ENCODE peak calls at places on chromosomes 3 and 15, in four cellular contexts. G is naive thymus-derived CD4-positive, alpha-beta T cell; D is keratinocyte; W is spleen. K is an unnamed sample.

GRCh38 chr3:59247402-59247841 is 197.6 kb upstream of the CFAP20DC start:
- DNase-seq in G (no peak), D (no peak), W (no peak), K (no peak)

GRCh38 chr3:189404036-189404435 is 227.2 kb upstream of the TP63 start:
- DNase-seq in G (no peak), D (no peak), W (no peak), K (no peak)

GRCh38 chr3:62982795-62983455 is 107.7 kb upstream of the CADPS start:
- DNase-seq in G (no peak), D (no peak), W (no peak), K (no peak)

GRCh38 chr3:46092704-46093085 is 65.4 kb upstream of the XCR1 start:
- DNase-seq in G (no peak), D (no peak), W (no peak), K (no peak)

GRCh38 chr3:63863150-63864007 is at the start of the genes ATXN7 and THOC7:
- DNase-seq in G (peak; percentile 69), D (no peak), W (peak; percentile 95), K (peak; percentile 77)

GRCh38 chr3:10935028-10935427 is 57.5 kb upstream of the SLC6A1 start:
- DNase-seq in G (no peak), D (no peak), W (peak; percentile 62), K (no peak)

GRCh38 chr3:188282871-188283270 is 128.9 kb downstream of the LPP start:
- DNase-seq in G (no peak), D (no peak), W (no peak), K (no peak)

GRCh38 chr15:72998226-72998625 is 54.0 kb upstream of the NEO1 start:
- DNase-seq in G (no peak), D (no peak), W (no peak), K (no peak)

GRCh38 chr15:68818671-68819450 is 1.8 kb downstream of the ANP32A start:
- DNase-seq in G (no peak), D (no peak), W (peak; percentile 93), K (no peak)

GRCh38 chr3:30539772-30540171 is 66.6 kb upstream of the TGFBR2 start:
- DNase-seq in G (no peak), D (no peak), W (no peak), K (no peak)

GRCh38 chr15:84824260-84824690 is 7.1 kb downstream of the ALPK3 start:
- DNase-seq in G (no peak), D (no peak), W (no peak), K (no peak)

GRCh38 chr3:100754563-100755334 is 45.5 kb downstream of the TFG start:
- DNase-seq in G (no peak), D (no peak), W (no peak), K (no peak)

GRCh38 chr3:23480324-23480704 is 277.2 kb downstream of the UBE2E2 start:
- DNase-seq in G (no peak), D (no peak), W (no peak), K (no peak)

GRCh38 chr3:149299938-149300791 is 33.3 kb downstream of the TM4SF18 start:
- DNase-seq in G (no peak), D (peak; percentile 36), W (no peak), K (no peak)

GRCh38 chr3:112109313-112109712 is 23.1 kb downstream of the C3orf52 start:
- DNase-seq in G (no peak), D (no peak), W (no peak), K (no peak)

GRCh38 chr3:160451602-160452001 is 2.0 kb upstream of the TRIM59 start:
- DNase-seq in G (no peak), D (no peak), W (no peak), K (no peak)

GRCh38 chr3:142947799-142948575 is 15.5 kb downstream of the PAQR9 start:
- DNase-seq in G (no peak), D (no peak), W (no peak), K (no peak)

GRCh38 chr15:91472316-91472756 is 372.3 kb downstream of the SV2B start:
- DNase-seq in G (peak; percentile 61), D (no peak), W (no peak), K (no peak)

GRCh38 chr3:3998140-3998977 is 199.1 kb downstream of the LRRN1 start:
- DNase-seq in G (no peak), D (no peak), W (no peak), K (no peak)

GRCh38 chr3:17055374-17056276 is 170.9 kb downstream of the PLCL2 start:
- DNase-seq in G (no peak), D (no peak), W (no peak), K (no peak)

GRCh38 chr3:117892431-117892841 is 1142.2 kb downstream of the IGSF11 start:
- DNase-seq in G (no peak), D (no peak), W (no peak), K (no peak)

GRCh38 chr3:113873814-113874526 is 35.4 kb downstream of the GRAMD1C start:
- DNase-seq in G (no peak), D (no peak), W (no peak), K (no peak)

GRCh38 chr3:174812172-174812862 is 46.8 kb upstream of the NAALADL2 start:
- DNase-seq in G (no peak), D (no peak), W (no peak), K (no peak)

GRCh38 chr3:122642935-122643334 is 37.7 kb upstream of the PARP14 start:
- DNase-seq in G (no peak), D (no peak), W (no peak), K (no peak)

GRCh38 chr3:124879395-124879723 is 7.8 kb downstream of the ITGB5 start:
- DNase-seq in G (no peak), D (no peak), W (no peak), K (no peak)

GRCh38 chr3:151085889-151086483 is 522 bp downstream of the MED12L start:
- DNase-seq in G (no peak), D (no peak), W (peak; percentile 86), K (no peak)

GRCh38 chr3:58269356-58269755 is 31.8 kb downstream of the ABHD6 start:
- DNase-seq in G (no peak), D (no peak), W (no peak), K (no peak)

GRCh38 chr15:79898369-79898768 is 1.6 kb upstream of the MTHFS start:
- DNase-seq in G (no peak), D (no peak), W (no peak), K (no peak)

GRCh38 chr15:74240002-74240568 is 4.0 kb downstream of the CCDC33 start:
- DNase-seq in G (no peak), D (peak; percentile 87), W (peak; percentile 89), K (no peak)

GRCh38 chr3:123724306-123724705 is 139.5 kb upstream of the HACD2 start:
- DNase-seq in G (no peak), D (no peak), W (no peak), K (no peak)

GRCh38 chr3:140258222-140258724 is 323.3 kb downstream of the CLSTN2 start:
- DNase-seq in G (no peak), D (no peak), W (no peak), K (no peak)

GRCh38 chr3:57007513-57008415 is 52.7 kb upstream of the SPATA12 start:
- DNase-seq in G (no peak), D (peak; percentile 28), W (no peak), K (no peak)

GRCh38 chr15:24394303-24394702 is 281.3 kb upstream of the NPAP1 start:
- DNase-seq in G (no peak), D (no peak), W (no peak), K (no peak)

GRCh38 chr15:72196409-72197044 is 1.1 kb downstream of the GRAMD2A start:
- DNase-seq in G (no peak), D (no peak), W (peak; percentile 66), K (no peak)

GRCh38 chr3:78204977-78205376 is 1165.1 kb downstream of the ROBO2 start:
- DNase-seq in G (no peak), D (no peak), W (no peak), K (no peak)

GRCh38 chr3:29764059-29764458 is 483.2 kb downstream of the RBMS3 start:
- DNase-seq in G (no peak), D (no peak), W (no peak), K (no peak)

GRCh38 chr15:85865070-85865684 is 70.5 kb upstream of the KLHL25 start:
- DNase-seq in G (no peak), D (no peak), W (no peak), K (no peak)

GRCh38 chr3:42127226-42127625 is 36.1 kb downstream of the TRAK1 start:
- DNase-seq in G (no peak), D (no peak), W (no peak), K (no peak)

GRCh38 chr3:42120866-42121265 is 29.7 kb downstream of the TRAK1 start:
- DNase-seq in G (no peak), D (no peak), W (no peak), K (no peak)

GRCh38 chr3:42123012-42123581 is 31.9 kb downstream of the TRAK1 start:
- DNase-seq in G (no peak), D (no peak), W (peak; percentile 86), K (no peak)

GRCh38 chr3:42122261-42123011 is 31.3 kb downstream of the TRAK1 start:
- DNase-seq in G (no peak), D (no peak), W (no peak), K (no peak)

GRCh38 chr3:42123824-42124500 is 32.8 kb downstream of the TRAK1 start:
- DNase-seq in G (no peak), D (no peak), W (no peak), K (no peak)
- H3K4me1 ChIP-seq in G (no peaks in the 10 kb centered on the region), D (peaks cover 58% of the 10 kb centered on the region), W (peaks cover 26% of the 10 kb centered on the region), K (no peaks in the 10 kb centered on the region)

DNA sequence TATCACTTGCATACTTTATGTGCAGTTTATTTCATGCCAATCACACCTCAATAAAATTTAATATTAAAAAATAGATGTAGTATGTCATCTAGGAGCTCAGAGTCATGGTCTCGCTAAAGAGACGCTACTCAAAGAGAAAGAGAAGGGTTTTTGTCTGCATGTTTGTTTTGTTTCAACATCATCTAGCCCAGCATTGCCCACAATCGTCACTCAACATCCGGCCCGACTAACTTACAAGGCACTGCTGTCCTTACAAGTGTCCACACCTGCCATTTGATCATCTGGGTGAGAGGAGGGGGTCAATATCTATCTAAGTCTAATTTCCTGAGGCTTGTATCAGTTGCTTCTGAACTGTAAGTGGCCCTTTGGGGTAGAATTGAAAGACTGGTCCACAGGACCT is 29.7 kb downstream of the HES1 start:
- DNase-seq in G (no peak), D (no peak), W (no peak), K (no peak)
- H3K4me1 ChIP-seq in G (no peaks in the 10 kb centered on the region), D (peaks cover 11% of the 10 kb centered on the region), W (peaks cover 7% of the 10 kb centered on the region), K (no peaks in the 10 kb centered on the region)

GRCh38 chr3:82498186-82498585 is 736.7 kb upstream of the GBE1 start:
- DNase-seq in G (no peak), D (no peak), W (no peak), K (no peak)
- H3K4me1 ChIP-seq in G (no peaks in the 10 kb centered on the region), D (no peaks in the 10 kb centered on the region), W (no peaks in the 10 kb centered on the region), K (no peaks in the 10 kb centered on the region)

GRCh38 chr3:171416061-171416460 is 44.1 kb downstream of the TNIK start:
- DNase-seq in G (no peak), D (no peak), W (no peak), K (no peak)

GRCh38 chr3:171415070-171415469 is 45.1 kb downstream of the TNIK start:
- DNase-seq in G (no peak), D (peak; percentile 49), W (no peak), K (no peak)

GRCh38 chr3:171417137-171417536 is 43.1 kb downstream of the TNIK start:
- DNase-seq in G (no peak), D (no peak), W (no peak), K (no peak)

GRCh38 chr3:171417813-171418212 is 42.4 kb downstream of the TNIK start:
- DNase-seq in G (no peak), D (no peak), W (no peak), K (no peak)

DNA sequence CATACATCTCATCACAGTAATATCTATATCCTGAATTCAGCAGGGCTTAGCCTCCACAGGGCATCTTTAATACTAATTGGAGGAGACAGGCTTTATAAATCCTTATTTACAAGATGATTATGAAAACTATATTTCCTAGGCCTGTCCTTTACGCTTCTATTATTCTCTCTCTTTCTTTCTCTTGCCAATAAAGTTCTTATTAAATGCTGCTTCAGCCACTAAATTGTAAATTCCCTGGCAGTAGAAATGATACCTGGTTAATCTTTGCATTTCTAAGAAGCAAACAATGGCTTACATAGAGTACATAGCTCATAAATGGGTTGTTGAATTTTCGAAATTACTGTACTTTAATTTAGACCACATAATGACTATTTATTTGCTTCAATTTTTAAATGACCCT is 43.5 kb downstream of the TNIK start:
- DNase-seq in G (no peak), D (no peak), W (no peak), K (no peak)
- H3K4me1 ChIP-seq in G (peaks cover 15% of the 10 kb centered on the region), D (peaks cover 12% of the 10 kb centered on the region), W (no peaks in the 10 kb centered on the region), K (peaks cover 22% of the 10 kb centered on the region)